ENCODE peak calls at places on chromosome 11, in nine cellular contexts. D is CD4-positive, alpha-beta memory T cell; M is stimulated activated CD8-positive, alpha-beta memory T cell treated with anti-CD3 and anti-CD28 coated beads, Interleukin-7, amount 100 ng/mL, for 1 hour; W is T-helper 1 cell; Y is substantia nigra; T is LoVo; Z is stimulated activated CD4-positive, alpha-beta T cell treated with anti-CD3 and anti-CD28 coated beads, Interleukin-2, amount 100 ng/mL, for 24 hours; S is NT2/D1; V is hypothalamus. R is an unnamed sample.

GRCh38 chr11:92296138-92296515 is 71.5 kb downstream of the FAT3 start:
- DNase-seq in S (no peak), T (no peak), Z (no peak), V (no peak), Y (no peak), W (no peak), M (no peak), D (no peak), R (no peak)

GRCh38 chr11:10751581-10751940 is 515 bp downstream of the CTR9 start:
- DNase-seq in T (peak), Y (no peak), W (no peak), V (no peak), D (no peak), S (no peak), M (no peak), Z (no peak), R (no peak)

GRCh38 chr11:62652156-62653006 is 721 bp downstream of the INTS5 start:
- DNase-seq in D (peak), T (no peak), Y (no peak), V (no peak), W (peak), M (no peak), Z (no peak), S (no peak), R (peak)

GRCh38 chr11:14519692-14520085 is 497 bp downstream of the PSMA1 start:
- DNase-seq in D (no peak), Z (no peak), Y (no peak), M (no peak), T (no peak), W (no peak), V (no peak), S (no peak), R (no peak)

GRCh38 chr11:132718711-132719641 is 813.3 kb downstream of the OPCML start:
- DNase-seq in S (peak), W (peak), Z (peak), V (no peak), M (peak), D (peak), T (no peak), Y (peak), R (peak)

GRCh38 chr11:67303989-67304411 is 670 bp downstream of the SSH3 start:
- DNase-seq in S (no peak), V (no peak), Z (peak), W (no peak), D (peak), Y (peak), M (no peak), T (no peak), R (peak)

GRCh38 chr11:40293655-40294342 is 1165.7 kb downstream of the LRRC4C start:
- DNase-seq in Y (peak), Z (peak), D (peak), T (peak), V (peak), S (peak), M (no peak), W (no peak), R (no peak)

GRCh38 chr11:66101055-66101454 is 31.0 kb downstream of the PACS1 start:
- DNase-seq in T (no peak), Z (no peak), D (no peak), M (no peak), S (no peak), W (no peak), Y (no peak), V (no peak), R (no peak)

GRCh38 chr11:116084511-116084910 is 580.3 kb upstream of the CADM1 start:
- DNase-seq in Z (no peak), V (no peak), D (no peak), S (no peak), W (no peak), T (no peak), M (no peak), Y (no peak), R (no peak)

GRCh38 chr11:125923633-125924032 is 19.3 kb downstream of the DDX25 start:
- DNase-seq in Y (no peak), V (no peak), T (no peak), Z (no peak), S (no peak), W (no peak), M (no peak), D (no peak), R (no peak)

GRCh38 chr11:762421-763072 is 14.7 kb downstream of the GATD1 start:
- DNase-seq in S (no peak), D (no peak), M (no peak), Z (peak), V (peak), W (no peak), Y (peak), T (peak), R (no peak)

GRCh38 chr11:95296165-95296564 is 65.2 kb upstream of the SESN3 start:
- DNase-seq in M (no peak), Y (no peak), V (peak), T (no peak), Z (no peak), S (no peak), W (no peak), D (no peak), R (no peak)

GRCh38 chr11:63670077-63670737 is 969 bp downstream of the ATL3 start:
- DNase-seq in D (peak), Y (no peak), M (no peak), V (no peak), Z (no peak), T (peak), W (no peak), S (no peak), R (no peak)

GRCh38 chr11:96134622-96135021 is 208.4 kb downstream of the MAML2 start:
- DNase-seq in T (peak), W (no peak), S (no peak), D (peak), V (no peak), Y (no peak), Z (no peak), M (no peak), R (no peak)

GRCh38 chr11:112499153-112499907 is 238.7 kb upstream of the PLET1 start:
- DNase-seq in T (no peak), S (no peak), D (no peak), W (no peak), M (no peak), V (no peak), Z (no peak), Y (no peak), R (no peak)

GRCh38 chr11:131109256-131109655 is 193.0 kb upstream of the SNX19 start:
- DNase-seq in V (no peak), T (no peak), M (no peak), W (no peak), S (no peak), Z (no peak), Y (no peak), D (no peak), R (no peak)

GRCh38 chr11:128949791-128950454 is 7.3 kb upstream of the TP53AIP1 start:
- DNase-seq in T (no peak), Z (no peak), W (no peak), S (no peak), V (no peak), M (no peak), D (no peak), Y (no peak), R (no peak)

GRCh38 chr11:12089473-12089872 is 20.9 kb upstream of the MICAL2 start:
- DNase-seq in W (no peak), V (no peak), Z (no peak), S (no peak), Y (no peak), M (no peak), D (no peak), T (no peak), R (no peak)

GRCh38 chr11:79369094-79369493 is 71.7 kb downstream of the TENM4 start:
- DNase-seq in T (no peak), V (no peak), S (no peak), D (no peak), W (no peak), M (no peak), Z (no peak), Y (no peak), R (no peak)

GRCh38 chr11:27816200-27816599 is 115.9 kb upstream of the BDNF start:
- DNase-seq in D (no peak), M (no peak), Z (no peak), V (no peak), S (no peak), Y (no peak), W (no peak), T (no peak), R (no peak)

GRCh38 chr11:10379871-10380568 is 75.0 kb upstream of the AMPD3 start:
- DNase-seq in T (no peak), Y (no peak), W (no peak), D (no peak), V (no peak), Z (no peak), S (no peak), M (no peak), R (no peak)

GRCh38 chr11:111557425-111558111 is 17.0 kb downstream of the LAYN start:
- DNase-seq in W (no peak), M (no peak), T (no peak), Y (no peak), S (no peak), V (no peak), Z (no peak), D (no peak), R (no peak)

GRCh38 chr11:62588966-62589637 is 2.2 kb downstream of the TUT1 start:
- DNase-seq in D (no peak), M (no peak), W (no peak), V (no peak), Y (no peak), S (no peak), Z (peak), T (no peak), R (no peak)

GRCh38 chr11:62830904-62831519 is 839 bp downstream of the STX5 start:
- DNase-seq in T (no peak), D (no peak), W (no peak), S (no peak), Z (no peak), V (no peak), Y (no peak), M (no peak), R (no peak)

GRCh38 chr11:2202071-2202899 is 30.7 kb upstream of the TH start:
- DNase-seq in M (no peak), S (no peak), W (no peak), T (peak), V (no peak), D (no peak), Y (no peak), Z (no peak), R (no peak)

GRCh38 chr11:35389897-35390462 is 29.4 kb downstream of the SLC1A2 start:
- DNase-seq in D (no peak), Y (no peak), W (no peak), M (no peak), Z (peak), T (no peak), S (no peak), V (no peak), R (no peak)

GRCh38 chr11:16312242-16312641 is 44.1 kb downstream of the SOX6 start:
- DNase-seq in Y (no peak), Z (no peak), T (no peak), V (no peak), D (no peak), M (no peak), S (no peak), W (no peak), R (no peak)

GRCh38 chr11:43941257-43941879 is 1.1 kb upstream of the C11orf96 start:
- DNase-seq in Y (no peak), D (no peak), Z (no peak), S (no peak), M (no peak), T (no peak), V (no peak), W (no peak), R (no peak)

GRCh38 chr11:125410091-125410490 is 86.0 kb downstream of the FEZ1 start:
- DNase-seq in W (no peak), Y (no peak), D (no peak), M (no peak), S (peak), Z (no peak), T (no peak), V (no peak), R (no peak)

GRCh38 chr11:75949023-75949672 is 134.1 kb downstream of the UVRAG start:
- DNase-seq in D (no peak), S (no peak), Z (no peak), V (no peak), Y (no peak), M (no peak), W (no peak), T (no peak), R (no peak)

GRCh38 chr11:28702450-28702790 is 594.2 kb downstream of the METTL15 start:
- DNase-seq in Y (no peak), S (no peak), Z (no peak), T (peak), V (no peak), M (no peak), D (no peak), W (no peak), R (no peak)